ENCODE peak calls at places on chromosomes 6 and 20, in nine cellular contexts. B is lower lobe of right lung, V is heart left ventricle, E is left ventricle myocardium inferior, M is tibial nerve, J is cardiac muscle cell, S is heart right ventricle, T is neuronal stem cell, Y is H9. O is an unnamed sample.
A peak's percentile ranks its signal among the peaks of the same experiment; 100 is the strongest.

GRCh38 chr6:70234561-70235236 is 68.2 kb downstream of the COL9A1 start:
- DNase-seq in B (no peak), V (no peak), E (no peak), M (no peak), J (no peak), S (no peak), T (no peak), Y (no peak), O (no peak)

GRCh38 chr6:129417416-129418086 is 292.4 kb downstream of the ARHGAP18 start:
- DNase-seq in B (no peak), V (no peak), E (no peak), M (no peak), J (no peak), S (no peak), T (no peak), Y (no peak), O (no peak)

GRCh38 chr6:20704325-20704724 is 170.1 kb downstream of the CDKAL1 start:
- DNase-seq in B (no peak), V (no peak), E (no peak), M (no peak), J (no peak), S (no peak), T (no peak), Y (no peak), O (no peak)

GRCh38 chr6:43076093-43076927 is at the start of gene PTK7:
- DNase-seq in B (peak; percentile 63), V (peak; percentile 25), E (peak; percentile 22), M (no peak), J (peak; percentile 92), S (peak; percentile 16), T (peak; percentile 83), Y (peak; percentile 87), O (no peak)

GRCh38 chr6:50091641-50092040 is 41.9 kb upstream of the DEFB112 start:
- DNase-seq in B (no peak), V (no peak), E (no peak), M (no peak), J (no peak), S (no peak), T (no peak), Y (no peak), O (no peak)

GRCh38 chr6:113971786-113972185 is 838 bp upstream of the HDAC2 start:
- DNase-seq in B (no peak), V (no peak), E (no peak), M (no peak), J (peak; percentile 4), S (no peak), T (no peak), Y (no peak), O (no peak)

GRCh38 chr6:10297825-10298224 is 117.0 kb downstream of the TFAP2A start:
- DNase-seq in B (no peak), V (no peak), E (no peak), M (no peak), J (no peak), S (no peak), T (no peak), Y (no peak), O (no peak)

GRCh38 chr6:121896363-121896762 is 460.9 kb downstream of the GJA1 start:
- DNase-seq in B (no peak), V (no peak), E (no peak), M (no peak), J (no peak), S (no peak), T (no peak), Y (no peak), O (no peak)

GRCh38 chr20:49610701-49611538 is 43.0 kb upstream of the PTGIS start:
- DNase-seq in B (peak; percentile 90), V (peak; percentile 62), E (peak; percentile 75), M (peak; percentile 68), J (peak; percentile 82), S (peak; percentile 63), T (peak; percentile 81), Y (peak; percentile 95), O (peak; percentile 79)

GRCh38 chr6:161917645-161918044 is 643.8 kb upstream of the AGPAT4 start:
- DNase-seq in B (no peak), V (no peak), E (no peak), M (no peak), J (no peak), S (no peak), T (no peak), Y (no peak), O (no peak)

GRCh38 chr6:127267742-127268588 is 1.3 kb downstream of the RNF146 start:
- DNase-seq in B (no peak), V (no peak), E (no peak), M (no peak), J (no peak), S (no peak), T (no peak), Y (no peak), O (no peak)

GRCh38 chr6:4351857-4352669 is 216.7 kb upstream of the ECI2 start:
- DNase-seq in B (no peak), V (peak; percentile 80), E (peak; percentile 74), M (peak; percentile 41), J (no peak), S (peak; percentile 80), T (no peak), Y (no peak), O (peak; percentile 89)

GRCh38 chr6:156420172-156420993 is 356.8 kb upstream of the ARID1B start:
- DNase-seq in B (no peak), V (no peak), E (no peak), M (no peak), J (no peak), S (no peak), T (no peak), Y (no peak), O (no peak)

GRCh38 chr20:48797275-48797825 is 30.4 kb downstream of the PREX1 start:
- DNase-seq in B (peak; percentile 63), V (no peak), E (peak; percentile 49), M (peak; percentile 47), J (no peak), S (peak; percentile 40), T (no peak), Y (no peak), O (peak; percentile 69)

GRCh38 chr6:41371461-41371991 is 36.1 kb downstream of the NCR2 start:
- DNase-seq in B (no peak), V (peak; percentile 40), E (peak; percentile 39), M (no peak), J (peak; percentile 78), S (peak; percentile 50), T (peak; percentile 59), Y (peak; percentile 73), O (no peak)

GRCh38 chr6:106581468-106581867 is 47.8 kb downstream of the RTN4IP1 start:
- DNase-seq in B (no peak), V (no peak), E (no peak), M (no peak), J (no peak), S (no peak), T (no peak), Y (no peak), O (no peak)

GRCh38 chr20:15895126-15895525 is 678.1 kb downstream of the KIF16B start:
- DNase-seq in B (no peak), V (no peak), E (no peak), M (no peak), J (no peak), S (no peak), T (no peak), Y (no peak), O (no peak)

GRCh38 chr6:150654671-150655070 is 55.0 kb downstream of the PLEKHG1 start:
- DNase-seq in B (no peak), V (no peak), E (no peak), M (no peak), J (peak; percentile 59), S (no peak), T (no peak), Y (no peak), O (no peak)

GRCh38 chr6:33204165-33204414 is 365 bp upstream of the HSD17B8 start:
- DNase-seq in B (no peak), V (no peak), E (no peak), M (no peak), J (no peak), S (no peak), T (no peak), Y (no peak), O (no peak)

GRCh38 chr6:33206864-33207568 is 1.3 kb upstream of the RING1 start:
- DNase-seq in B (no peak), V (no peak), E (no peak), M (no peak), J (no peak), S (no peak), T (peak; percentile 94), Y (no peak), O (no peak)

GRCh38 chr6:33206027-33206863 is 1.8 kb downstream of the HSD17B8 start:
- DNase-seq in B (no peak), V (no peak), E (no peak), M (no peak), J (no peak), S (no peak), T (no peak), Y (no peak), O (no peak)

GRCh38 chr6:33204415-33205171 is at the start of gene HSD17B8:
- DNase-seq in B (peak; percentile 97), V (peak; percentile 96), E (peak; percentile 96), M (peak; percentile 94), J (peak; percentile 97), S (peak; percentile 96), T (peak; percentile 89), Y (peak; percentile 95), O (peak; percentile 97)

GRCh38 chr6:33205172-33206026 is 944 bp downstream of the HSD17B8 start:
- DNase-seq in B (no peak), V (no peak), E (no peak), M (no peak), J (no peak), S (no peak), T (no peak), Y (no peak), O (no peak)
- H3K4me1 ChIP-seq in B (peaks cover 53% of the 10 kb centered on the region), V (peaks cover 33% of the 10 kb centered on the region), E (peaks cover 71% of the 10 kb centered on the region), M (peaks cover 70% of the 10 kb centered on the region), J (peaks cover 18% of the 10 kb centered on the region), S (peaks cover 41% of the 10 kb centered on the region), T (peaks cover 51% of the 10 kb centered on the region), Y (peaks cover 11% of the 10 kb centered on the region), O (no peaks in the 10 kb centered on the region)

DNA sequence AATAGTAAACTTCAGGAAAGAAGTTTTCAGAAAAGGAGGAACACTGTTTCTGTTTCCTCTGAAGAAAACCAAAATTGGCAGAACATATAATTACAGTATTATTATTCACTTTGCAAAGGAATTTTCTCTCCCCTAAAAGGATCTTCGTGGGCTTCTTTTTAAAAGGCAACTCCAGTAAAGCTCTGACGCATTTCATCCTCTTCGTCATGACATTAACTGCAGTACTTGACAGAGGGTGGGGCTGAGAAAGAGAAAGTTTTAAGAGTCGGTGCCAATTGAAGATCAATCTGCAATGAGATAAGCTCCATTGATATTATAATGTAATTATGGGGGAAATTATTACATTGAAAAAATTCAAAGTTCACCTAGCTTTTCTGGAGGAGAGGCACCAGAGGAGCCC is 75.8 kb downstream of the MYB start:
- DNase-seq in B (no peak), V (no peak), E (no peak), M (no peak), J (no peak), S (no peak), T (no peak), Y (no peak), O (no peak)
- H3K4me1 ChIP-seq in B (no peaks in the 10 kb centered on the region), V (no peaks in the 10 kb centered on the region), E (no peaks in the 10 kb centered on the region), M (no peaks in the 10 kb centered on the region), J (no peaks in the 10 kb centered on the region), S (no peaks in the 10 kb centered on the region), T (peaks cover 2% of the 10 kb centered on the region), Y (peaks cover 3% of the 10 kb centered on the region), O (no peaks in the 10 kb centered on the region)

GRCh38 chr20:53901697-53902096 is 168.7 kb downstream of the BCAS1 start:
- DNase-seq in B (no peak), V (no peak), E (no peak), M (no peak), J (no peak), S (no peak), T (no peak), Y (no peak), O (no peak)
- H3K4me1 ChIP-seq in B (peaks cover 37% of the 10 kb centered on the region), V (no peaks in the 10 kb centered on the region), E (peaks cover 39% of the 10 kb centered on the region), M (peaks cover 36% of the 10 kb centered on the region), J (peaks cover 18% of the 10 kb centered on the region), S (peaks cover 47% of the 10 kb centered on the region), T (peaks cover 9% of the 10 kb centered on the region), Y (peaks cover 15% of the 10 kb centered on the region), O (peaks cover 1% of the 10 kb centered on the region)

GRCh38 chr20:37528442-37529213 is 952 bp upstream of the BLCAP start:
- DNase-seq in B (no peak), V (no peak), E (no peak), M (no peak), J (no peak), S (no peak), T (no peak), Y (no peak), O (no peak)
- H3K4me1 ChIP-seq in B (peaks cover 40% of the 10 kb centered on the region), V (peaks cover 20% of the 10 kb centered on the region), E (peaks cover 49% of the 10 kb centered on the region), M (peaks cover 42% of the 10 kb centered on the region), J (peaks cover 18% of the 10 kb centered on the region), S (peaks cover 29% of the 10 kb centered on the region), T (peaks cover 16% of the 10 kb centered on the region), Y (peaks cover 12% of the 10 kb centered on the region), O (peaks cover 3% of the 10 kb centered on the region)